ENCODE peak calls at places on chromosomes 12 and 14, in ten cellular contexts. C is lower lobe of right lung; G is activated CD4-positive, alpha-beta T cell treated with anti-CD3 and anti-CD28 coated beads, Interleukin-2, amount 50 U/mL, for 24 hours; H is activated CD4-positive, alpha-beta memory T cell treated with anti-CD3 and anti-CD28 coated beads, Interleukin-2, amount 10 ng/mL, durations not matched to agents 7 days and 5 days; L is psoas muscle; X is ovary; R is NCI-H524 treated with DMSO at 0.1 percent for 48 hours; J is DMS153; I is D341Med; V is stimulated activated CD4-positive, alpha-beta T cell treated with anti-CD3 and anti-CD28 coated beads, Interleukin-1b, Interleukin-23, amount 100 ng/mL, for 4 hours. E is an unnamed sample.

GRCh38 chr14:72745546-72745945 is 148.4 kb downstream of the DPF3 start:
- DNase-seq in C (no peak), G (no peak), H (no peak), L (no peak), X (no peak), R (no peak), J (no peak), I (no peak), V (no peak), E (no peak)

GRCh38 chr14:74551903-74552371 is 58.4 kb downstream of the ISCA2 start:
- DNase-seq in C (no peak), G (no peak), H (no peak), L (peak), X (no peak), R (no peak), J (no peak), I (no peak), V (no peak), E (no peak)

GRCh38 chr12:121812320-121812871 is 8.6 kb downstream of the SETD1B start:
- DNase-seq in C (peak), G (no peak), H (peak), L (peak), X (peak), R (no peak), J (peak), I (peak), V (no peak), E (no peak)

GRCh38 chr12:13404631-13405473 is 208.3 kb downstream of the EMP1 start:
- DNase-seq in C (no peak), G (no peak), H (no peak), L (no peak), X (no peak), R (no peak), J (no peak), I (no peak), V (no peak), E (no peak)

GRCh38 chr12:72057330-72057911 is 118.8 kb downstream of the TPH2 start:
- DNase-seq in C (no peak), G (no peak), H (no peak), L (no peak), X (no peak), R (no peak), J (no peak), I (no peak), V (no peak), E (no peak)

GRCh38 chr12:46124848-46125619 is 134.7 kb upstream of the SCAF11 start:
- DNase-seq in C (no peak), G (peak), H (peak), L (no peak), X (peak), R (no peak), J (peak), I (peak), V (peak), E (no peak)

GRCh38 chr14:89371600-89371999 is 45.4 kb downstream of the FOXN3 start:
- DNase-seq in C (no peak), G (no peak), H (no peak), L (no peak), X (no peak), R (no peak), J (no peak), I (no peak), V (no peak), E (no peak)

GRCh38 chr14:95273041-95273978 is 46.4 kb downstream of the CLMN start:
- DNase-seq in C (no peak), G (no peak), H (no peak), L (no peak), X (no peak), R (no peak), J (peak), I (no peak), V (no peak), E (no peak)

GRCh38 chr14:78974691-78975090 is 804.5 kb downstream of the NRXN3 start:
- DNase-seq in C (no peak), G (no peak), H (no peak), L (no peak), X (no peak), R (no peak), J (peak), I (no peak), V (no peak), E (no peak)

GRCh38 chr14:95164506-95164905 is 7.2 kb upstream of the DICER1 start:
- DNase-seq in C (no peak), G (no peak), H (no peak), L (no peak), X (no peak), R (no peak), J (no peak), I (no peak), V (no peak), E (no peak)

GRCh38 chr14:88463318-88463717 is 77.9 kb downstream of the SPATA7 start:
- DNase-seq in C (no peak), G (no peak), H (no peak), L (no peak), X (no peak), R (no peak), J (no peak), I (peak), V (no peak), E (no peak)

GRCh38 chr12:132433641-132434395 is 56.1 kb upstream of the FBRSL1 start:
- DNase-seq in C (no peak), G (no peak), H (no peak), L (no peak), X (no peak), R (no peak), J (no peak), I (no peak), V (no peak), E (no peak)

GRCh38 chr12:120851939-120852338 is 52.2 kb downstream of the SPPL3 start:
- DNase-seq in C (no peak), G (no peak), H (no peak), L (peak), X (no peak), R (no peak), J (no peak), I (no peak), V (no peak), E (no peak)

GRCh38 chr12:79547735-79548347 is 142.9 kb downstream of the PAWR start:
- DNase-seq in C (no peak), G (no peak), H (no peak), L (no peak), X (no peak), R (no peak), J (no peak), I (peak), V (no peak), E (no peak)

GRCh38 chr12:122182887-122183587 is at the start of gene LRRC43:
- DNase-seq in C (peak), G (no peak), H (peak), L (no peak), X (peak), R (peak), J (peak), I (peak), V (no peak), E (no peak)

GRCh38 chr14:77239412-77239811 is 31.6 kb downstream of the NGB start:
- DNase-seq in C (no peak), G (no peak), H (no peak), L (no peak), X (no peak), R (no peak), J (no peak), I (no peak), V (no peak), E (no peak)

E was measured in activated naive CD8-positive, alpha-beta T cell treated with anti-CD3 and anti-CD28 coated beads, Interleukin-2, amount 50 U/mL, for 16 hours.